ENCODE peak calls at places on chromosome 17, in six cellular contexts. T is K562, I is WTC11, M is HepG2, X is GM12878, E is H1. G is an unnamed sample.

GRCh38 chr17:81027591-81028505 is 7.1 kb upstream of the BAIAP2 start:
- DNase-seq in X (no peak), I (no peak), M (no peak), E (no peak), T (no peak), G (no peak)

GRCh38 chr17:78355045-78355641 is 4.7 kb downstream of the SOCS3 start:
- DNase-seq in T (peak), I (no peak), E (no peak), M (peak), X (no peak), G (no peak)

GRCh38 chr17:76683011-76683755 is 27.6 kb downstream of the MXRA7 start:
- DNase-seq in I (peak), E (no peak), M (no peak), X (no peak), T (peak), G (peak)

GRCh38 chr17:33385713-33386112 is 92.6 kb upstream of the ASIC2 start:
- DNase-seq in I (no peak), E (no peak), X (no peak), T (no peak), M (no peak), G (no peak)

GRCh38 chr17:14150604-14151003 is 81.3 kb downstream of the COX10 start:
- DNase-seq in M (no peak), I (no peak), E (no peak), X (no peak), T (no peak), G (no peak)

GRCh38 chr17:18117974-18118632 is 9.5 kb downstream of the MYO15A start:
- DNase-seq in E (no peak), T (no peak), X (no peak), M (no peak), I (no peak), G (no peak)

GRCh38 chr17:60091908-60092331 is 13.2 kb upstream of the HEATR6 start:
- DNase-seq in X (no peak), I (no peak), T (no peak), M (no peak), E (no peak), G (no peak)

GRCh38 chr17:31067699-31068184 is 27.0 kb upstream of the NF1 start:
- DNase-seq in T (no peak), M (peak), E (no peak), X (no peak), I (no peak), G (no peak)

GRCh38 chr17:55086635-55087058 is 118.1 kb downstream of the STXBP4 start:
- DNase-seq in E (no peak), T (peak), I (no peak), M (no peak), X (no peak), G (no peak)

GRCh38 chr17:47733414-47734288 is 615 bp downstream of the TBX21 start:
- DNase-seq in T (no peak), M (no peak), E (no peak), X (no peak), I (no peak), G (peak)

GRCh38 chr17:4154201-4154600 is 11.2 kb downstream of the CYB5D2 start:
- DNase-seq in I (no peak), M (no peak), X (no peak), E (no peak), T (no peak), G (no peak)

GRCh38 chr17:48432820-48433775 is 3.1 kb upstream of the SKAP1 start:
- DNase-seq in I (no peak), X (no peak), E (no peak), T (peak), M (no peak), G (no peak)

GRCh38 chr17:79740413-79740812 is 9.7 kb downstream of the ENPP7 start:
- DNase-seq in T (no peak), E (no peak), M (no peak), I (no peak), X (no peak), G (no peak)

GRCh38 chr17:17983376-17983775 is 10.7 kb downstream of the DRC3 start:
- DNase-seq in T (no peak), I (no peak), M (no peak), E (no peak), X (no peak), G (no peak)

GRCh38 chr17:18248300-18248731 is 10.2 kb downstream of the FLII start:
- DNase-seq in T (peak), M (peak), X (no peak), E (no peak), I (peak), G (peak)

GRCh38 chr17:65009848-65010247 is 46.7 kb downstream of the GNA13 start:
- DNase-seq in I (no peak), M (no peak), E (no peak), T (no peak), X (no peak), G (no peak)

GRCh38 chr17:47615766-47616424 is 33.8 kb upstream of the KPNB1 start:
- DNase-seq in T (peak), I (no peak), M (peak), E (no peak), X (peak), G (peak)

GRCh38 chr17:43620147-43620944 is 41.4 kb downstream of the MEOX1 start:
- DNase-seq in T (no peak), M (no peak), E (no peak), I (no peak), X (no peak), G (no peak)

GRCh38 chr17:81980752-81981239 is 3.4 kb downstream of the ASPSCR1 start:
- DNase-seq in M (no peak), I (no peak), X (no peak), E (no peak), T (peak), G (no peak)

GRCh38 chr17:34703533-34703932 is 124.2 kb downstream of the TMEM132E start:
- DNase-seq in M (peak), T (peak), E (no peak), X (no peak), I (peak), G (peak)

GRCh38 chr17:19019041-19019941 is 14.7 kb upstream of the FAM83G start:
- DNase-seq in I (no peak), E (no peak), T (peak), M (no peak), X (no peak), G (no peak)

GRCh38 chr17:1644493-1645206 is 882 bp downstream of the SCARF1 start:
- DNase-seq in M (no peak), E (no peak), X (peak), T (no peak), I (no peak), G (no peak)

GRCh38 chr17:82489117-82489516 is 30.4 kb upstream of the FOXK2 start:
- DNase-seq in T (no peak), M (no peak), I (no peak), E (no peak), X (no peak), G (no peak)

GRCh38 chr17:27610304-27610676 is 20.7 kb upstream of the LGALS9 start:
- DNase-seq in E (no peak), T (no peak), X (no peak), M (no peak), I (no peak), G (no peak)

GRCh38 chr17:45147102-45147580 is 1.1 kb upstream of the HEXIM1 start:
- DNase-seq in M (no peak), T (peak), E (no peak), I (no peak), X (no peak), G (peak)

GRCh38 chr17:14359251-14359939 is 58.5 kb downstream of the HS3ST3B1 start:
- DNase-seq in E (no peak), I (no peak), M (peak), T (no peak), X (peak), G (no peak)

GRCh38 chr17:48037924-48038323 is 327 bp upstream of the COPZ2 start:
- DNase-seq in E (no peak), T (no peak), I (no peak), X (no peak), M (no peak), G (peak)

GRCh38 chr17:3894927-3895343 is 2.1 kb upstream of the CAMKK1 start:
- DNase-seq in X (no peak), T (no peak), I (no peak), E (no peak), M (no peak), G (no peak)

GRCh38 chr17:19464033-19465026 is 53.3 kb downstream of the RNF112 start:
- DNase-seq in X (no peak), I (peak), T (no peak), M (no peak), E (no peak), G (no peak)

GRCh38 chr17:81002409-81003361 is 11.0 kb downstream of the CHMP6 start:
- DNase-seq in X (no peak), T (peak), M (no peak), I (no peak), E (no peak), G (no peak)

GRCh38 chr17:77284023-77284617 is 143.4 kb downstream of the SEC14L1 start:
- DNase-seq in T (no peak), I (no peak), X (no peak), E (no peak), M (no peak), G (no peak)

DNA sequence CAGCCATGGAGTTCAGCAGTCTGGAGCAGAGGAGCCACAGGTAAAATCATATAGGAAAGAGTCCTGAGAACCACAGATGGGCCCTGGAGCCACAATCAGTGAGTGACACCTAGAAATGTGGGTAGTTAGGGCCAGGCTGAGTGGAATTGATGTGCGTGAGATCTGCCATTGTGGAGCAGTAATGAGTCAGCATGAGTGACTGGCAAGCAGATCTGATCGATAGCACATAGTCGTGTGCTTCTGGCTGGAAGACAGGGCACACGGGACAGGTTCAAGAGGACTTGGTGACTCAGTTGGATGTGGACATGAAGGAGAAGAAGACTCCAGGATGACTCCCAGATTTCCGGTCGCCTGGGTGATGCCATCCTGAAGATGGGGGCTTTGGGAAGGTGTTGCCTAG is 12.3 kb downstream of the ADORA2B start:
- DNase-seq in X (no peak), I (no peak), E (no peak), T (no peak), M (no peak), G (no peak)
- TF ChIP-seq CREB1 in X (no peak), I (no peak), E (no peak), T (no peak), M (no peak), G (no peak)

GRCh38 chr17:41870097-41870496 is 4.9 kb upstream of the KLHL11 start:
- DNase-seq in M (no peak), E (no peak), T (no peak), X (no peak), I (no peak), G (no peak)

GRCh38 chr17:41870627-41871026 is 5.4 kb upstream of the KLHL11 start:
- DNase-seq in I (no peak), T (no peak), M (no peak), X (no peak), E (no peak), G (no peak)

GRCh38 chr17:41871789-41872188 is 6.6 kb upstream of the KLHL11 start:
- DNase-seq in I (no peak), M (no peak), E (no peak), X (no peak), T (no peak), G (no peak)

GRCh38 chr17:41868568-41868967 is 3.3 kb upstream of the KLHL11 start:
- DNase-seq in E (no peak), I (no peak), T (no peak), M (no peak), X (no peak), G (no peak)

GRCh38 chr17:41869426-41869825 is 4.2 kb upstream of the KLHL11 start:
- DNase-seq in T (no peak), I (no peak), X (no peak), M (no peak), E (no peak), G (no peak)
- TF ChIP-seq CREB1 in T (no peak), I (no peak), X (no peak), M (no peak), E (no peak), G (no peak)

GRCh38 chr17:49705254-49705653 is 2.5 kb downstream of the SLC35B1 start:
- DNase-seq in X (no peak), M (no peak), E (no peak), I (no peak), T (no peak), G (no peak)

GRCh38 chr17:49707246-49707607 is 537 bp downstream of the SLC35B1 start:
- DNase-seq in E (no peak), X (no peak), I (no peak), M (no peak), T (peak), G (peak)

GRCh38 chr17:49707608-49708514 is at the start of gene SLC35B1:
- DNase-seq in E (peak), M (peak), I (peak), T (peak), X (peak), G (peak)

GRCh38 chr17:49703557-49704277 is 4.0 kb downstream of the SLC35B1 start:
- DNase-seq in M (peak), I (peak), T (peak), X (no peak), E (no peak), G (peak)

GRCh38 chr17:49708515-49709161 is 874 bp upstream of the SLC35B1 start:
- DNase-seq in M (no peak), T (peak), X (no peak), I (no peak), E (no peak), G (peak)
- TF ChIP-seq CREB1 in M (no peak), T (no peak), X (no peak), I (no peak), E (no peak), G (no peak)

GRCh38 chr17:73952136-73952497 is 251.4 kb upstream of the RPL38 start:
- DNase-seq in I (no peak), E (no peak), M (no peak), T (no peak), X (no peak), G (no peak)
- TF ChIP-seq CREB1 in I (no peak), E (no peak), M (no peak), T (no peak), X (no peak), G (no peak)

GRCh38 chr17:49970498-49970897 is 1.5 kb downstream of the DLX4 start:
- DNase-seq in E (no peak), X (no peak), M (no peak), I (no peak), T (no peak), G (no peak)
- TF ChIP-seq CREB1 in E (no peak), X (no peak), M (no peak), I (no peak), T (no peak), G (no peak)

GRCh38 chr17:41131979-41132378 is 8.0 kb upstream of the KRTAP4-12 start:
- DNase-seq in X (no peak), M (peak), T (no peak), E (no peak), I (no peak), G (no peak)
- TF ChIP-seq CREB1 in X (no peak), M (no peak), T (no peak), E (no peak), I (no peak), G (no peak)

GRCh38 chr17:21286066-21286770 is 1.7 kb downstream of the MAP2K3 start:
- DNase-seq in E (no peak), T (peak), M (peak), I (no peak), X (no peak), G (no peak)

GRCh38 chr17:21284319-21285163 is at the start of gene MAP2K3:
- DNase-seq in M (peak), T (peak), E (peak), I (peak), X (peak), G (peak)

GRCh38 chr17:21283482-21284318 is 811 bp upstream of the MAP2K3 start:
- DNase-seq in X (no peak), T (no peak), E (no peak), M (no peak), I (peak), G (peak)

GRCh38 chr17:21286771-21287702 is 2.5 kb downstream of the MAP2K3 start:
- DNase-seq in E (no peak), M (peak), X (no peak), I (no peak), T (no peak), G (no peak)

DNA sequence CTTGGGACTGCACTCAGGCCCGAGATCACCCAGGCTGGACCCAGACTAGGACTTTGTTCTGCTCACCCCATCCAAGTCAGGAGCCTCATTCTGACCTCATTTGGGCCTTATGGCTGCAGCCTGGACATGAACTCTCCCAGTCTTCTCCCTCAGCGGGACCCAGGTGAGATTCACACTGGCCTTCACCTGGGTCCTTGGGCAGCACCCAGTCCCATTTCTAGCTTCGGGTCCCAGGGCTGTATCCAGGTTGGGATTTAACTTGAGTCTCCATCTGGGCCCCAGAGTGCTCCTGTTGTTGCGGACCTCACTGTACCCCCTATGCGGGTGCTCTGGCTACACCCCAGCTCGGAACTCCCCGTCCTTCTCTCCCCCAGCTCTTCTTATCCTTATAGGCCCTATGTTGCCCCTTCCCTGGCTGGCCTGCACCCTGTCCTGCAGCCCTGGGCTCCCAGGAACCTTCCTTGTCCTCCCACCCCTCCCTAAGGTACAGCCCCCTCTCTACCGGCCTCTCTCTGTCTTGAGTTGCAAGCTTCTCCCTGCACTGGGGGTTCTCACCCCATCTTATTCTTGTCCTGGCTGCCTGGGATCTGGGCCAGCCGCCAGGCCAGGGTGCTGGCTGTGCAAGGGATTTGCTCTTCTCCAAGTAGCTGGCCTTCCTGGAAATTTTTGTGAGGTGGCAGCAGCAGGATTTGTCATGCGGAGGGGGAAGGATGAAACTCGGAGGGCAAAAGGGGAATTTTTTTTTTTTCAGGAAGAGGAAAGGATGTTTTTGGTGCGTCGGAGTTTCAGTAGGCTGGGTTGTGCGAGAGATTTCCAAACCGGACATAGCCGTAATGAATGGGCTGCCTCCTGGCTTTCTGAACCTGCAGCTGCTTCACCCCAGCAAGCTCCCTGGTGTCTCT is 904 bp downstream of the MAP2K3 start:
- DNase-seq in M (no peak), I (no peak), E (no peak), T (peak), X (no peak), G (no peak)
- TF ChIP-seq CREB1 in M (no peak), I (no peak), E (no peak), T (no peak), X (no peak), G (no peak)